ENCODE peak calls at places on chromosomes 13 and 19, in four cellular contexts. W is gastrocnemius medialis, L is NCI-H748 treated with DMSO at 0.1 percent for 48 hours, P is non-pigmented ciliary epithelial cell. S is an unnamed sample.

GRCh38 chr13:22194106-22194810 is 523.4 kb downstream of the FGF9 start:
- DNase-seq in W (peak), L (no peak), P (no peak), S (no peak)

GRCh38 chr13:108176685-108177274 is 38.6 kb downstream of the LIG4 start:
- DNase-seq in W (no peak), L (no peak), P (no peak), S (no peak)

GRCh38 chr19:38394488-38394887 is 6.0 kb downstream of the SPRED3 start:
- DNase-seq in W (no peak), L (no peak), P (no peak), S (no peak)

GRCh38 chr13:84648069-84648640 is 765.9 kb upstream of the SLITRK1 start:
- DNase-seq in W (no peak), L (peak), P (no peak), S (no peak)

GRCh38 chr13:41456768-41457588 is at the start of gene RGCC:
- DNase-seq in W (peak), L (peak), P (no peak), S (no peak)

GRCh38 chr13:26867451-26868067 is 107.0 kb upstream of the GPR12 start:
- DNase-seq in W (no peak), L (no peak), P (no peak), S (no peak)

GRCh38 chr13:114286808-114287207 is 5.4 kb downstream of the UPF3A start:
- DNase-seq in W (no peak), L (no peak), P (peak), S (no peak)

GRCh38 chr19:14369399-14370168 is 11.7 kb upstream of the ADGRE5 start:
- DNase-seq in W (no peak), L (no peak), P (no peak), S (no peak)

GRCh38 chr19:48443262-48443661 is 2.5 kb upstream of the GRWD1 start:
- DNase-seq in W (no peak), L (no peak), P (no peak), S (no peak)

GRCh38 chr13:98751397-98752110 is 918 bp downstream of the SLC15A1 start:
- DNase-seq in W (no peak), L (no peak), P (no peak), S (no peak)

GRCh38 chr19:14081797-14082674 is 3.5 kb downstream of the C19orf67 start:
- DNase-seq in W (no peak), L (no peak), P (no peak), S (no peak)

GRCh38 chr13:34941436-34941834 is 635 bp upstream of the NBEA start:
- DNase-seq in W (no peak), L (no peak), P (no peak), S (no peak)

GRCh38 chr13:36131215-36131930 is at the start of gene DCLK1:
- DNase-seq in W (peak), L (peak), P (no peak), S (no peak)

GRCh38 chr13:75685239-75685697 is 49.1 kb downstream of the LMO7 start:
- DNase-seq in W (no peak), L (peak), P (peak), S (no peak)

GRCh38 chr13:30186644-30187431 is 120.5 kb downstream of the KATNAL1 start:
- DNase-seq in W (no peak), L (peak), P (no peak), S (no peak)

GRCh38 chr13:110308377-110309158 is 1.5 kb downstream of the COL4A2 start:
- DNase-seq in W (no peak), L (no peak), P (no peak), S (no peak)

GRCh38 chr13:33194820-33195692 is 90.5 kb downstream of the STARD13 start:
- DNase-seq in W (no peak), L (peak), P (peak), S (no peak)

GRCh38 chr13:79282976-79283375 is 123.1 kb downstream of the RBM26 start:
- DNase-seq in W (no peak), L (no peak), P (no peak), S (peak)

GRCh38 chr13:66700336-66700735 is 529.8 kb downstream of the PCDH9 start:
- DNase-seq in W (no peak), L (no peak), P (no peak), S (no peak)

GRCh38 chr13:35927554-35927953 is 203.6 kb downstream of the DCLK1 start:
- DNase-seq in W (no peak), L (no peak), P (peak), S (peak)

GRCh38 chr19:15210323-15210774 is 9.6 kb upstream of the NOTCH3 start:
- DNase-seq in W (peak), L (no peak), P (no peak), S (peak)

GRCh38 chr13:24168392-24168750 is 7.9 kb downstream of the SPATA13 start:
- DNase-seq in W (no peak), L (no peak), P (no peak), S (no peak)

GRCh38 chr19:1283207-1283916 is 2.3 kb upstream of the EFNA2 start:
- DNase-seq in W (no peak), L (no peak), P (no peak), S (no peak)

GRCh38 chr13:28442872-28443271 is 52.1 kb downstream of the FLT1 start:
- DNase-seq in W (no peak), L (no peak), P (no peak), S (no peak)